ENCODE peak calls at places on chromosome 9, in six cellular contexts. One of them, this sample, is unnamed. For H3K27me3, the result is how much of the 10 kb centered on the place peaks cover.

GRCh38 chr9:72579880-72580570 is 58.6 kb downstream of the TMC1 start:
- DNase-seq in breast epithelium: no peak
- DNase-seq in fibroblast of lung: peak
- DNase-seq in heart right ventricle: no peak
- DNase-seq in neural progenitor cell: no peak
- DNase-seq in lower lobe of right lung: no peak
- DNase-seq in this sample: no peak

GRCh38 chr9:7536310-7536939 is 263.2 kb downstream of the DMAC1 start:
- DNase-seq in breast epithelium: no peak
- DNase-seq in fibroblast of lung: peak
- DNase-seq in heart right ventricle: peak
- DNase-seq in neural progenitor cell: peak
- DNase-seq in lower lobe of right lung: peak
- DNase-seq in this sample: no peak

GRCh38 chr9:133144887-133145466 is 18.7 kb downstream of the GBGT1 start:
- DNase-seq in breast epithelium: no peak
- DNase-seq in fibroblast of lung: no peak
- DNase-seq in heart right ventricle: no peak
- DNase-seq in neural progenitor cell: no peak
- DNase-seq in lower lobe of right lung: no peak
- DNase-seq in this sample: no peak

GRCh38 chr9:95645992-95646391 is 129.2 kb upstream of the PTCH1 start:
- DNase-seq in breast epithelium: no peak
- DNase-seq in fibroblast of lung: peak
- DNase-seq in heart right ventricle: no peak
- DNase-seq in neural progenitor cell: no peak
- DNase-seq in lower lobe of right lung: no peak
- DNase-seq in this sample: no peak

GRCh38 chr9:5453004-5453403 is 2.7 kb downstream of the CD274 start:
- DNase-seq in breast epithelium: no peak
- DNase-seq in fibroblast of lung: no peak
- DNase-seq in heart right ventricle: no peak
- DNase-seq in neural progenitor cell: no peak
- DNase-seq in lower lobe of right lung: no peak
- DNase-seq in this sample: no peak

GRCh38 chr9:89621676-89622075 is 16.9 kb downstream of the GADD45G start:
- DNase-seq in breast epithelium: no peak
- DNase-seq in fibroblast of lung: no peak
- DNase-seq in heart right ventricle: peak
- DNase-seq in neural progenitor cell: no peak
- DNase-seq in lower lobe of right lung: no peak
- DNase-seq in this sample: no peak

GRCh38 chr9:71941060-71941568 is 29.7 kb downstream of the C9orf85 start:
- DNase-seq in breast epithelium: no peak
- DNase-seq in fibroblast of lung: peak
- DNase-seq in heart right ventricle: no peak
- DNase-seq in neural progenitor cell: no peak
- DNase-seq in lower lobe of right lung: no peak
- DNase-seq in this sample: no peak

GRCh38 chr9:34328500-34328982 is 527 bp downstream of the KIF24 start:
- DNase-seq in breast epithelium: no peak
- DNase-seq in fibroblast of lung: no peak
- DNase-seq in heart right ventricle: no peak
- DNase-seq in neural progenitor cell: peak
- DNase-seq in lower lobe of right lung: no peak
- DNase-seq in this sample: no peak

GRCh38 chr9:28792736-28793135 is 1219.5 kb upstream of the C9orf72 start:
- DNase-seq in breast epithelium: no peak
- DNase-seq in fibroblast of lung: no peak
- DNase-seq in heart right ventricle: no peak
- DNase-seq in neural progenitor cell: no peak
- DNase-seq in lower lobe of right lung: no peak
- DNase-seq in this sample: no peak

GRCh38 chr9:125146247-125146646 is 2.9 kb upstream of the SCAI start:
- DNase-seq in breast epithelium: no peak
- DNase-seq in fibroblast of lung: peak
- DNase-seq in heart right ventricle: no peak
- DNase-seq in neural progenitor cell: no peak
- DNase-seq in lower lobe of right lung: no peak
- DNase-seq in this sample: peak

GRCh38 chr9:6644346-6645152 is 980 bp downstream of the GLDC start:
- DNase-seq in breast epithelium: no peak
- DNase-seq in fibroblast of lung: no peak
- DNase-seq in heart right ventricle: no peak
- DNase-seq in neural progenitor cell: peak
- DNase-seq in lower lobe of right lung: no peak
- DNase-seq in this sample: no peak

GRCh38 chr9:77384406-77384805 is 207.1 kb downstream of the VPS13A start:
- DNase-seq in breast epithelium: no peak
- DNase-seq in fibroblast of lung: peak
- DNase-seq in heart right ventricle: no peak
- DNase-seq in neural progenitor cell: no peak
- DNase-seq in lower lobe of right lung: no peak
- DNase-seq in this sample: no peak

GRCh38 chr9:29625292-29625731 is 2052.0 kb upstream of the C9orf72 start:
- DNase-seq in breast epithelium: no peak
- DNase-seq in fibroblast of lung: peak
- DNase-seq in heart right ventricle: no peak
- DNase-seq in neural progenitor cell: no peak
- DNase-seq in lower lobe of right lung: no peak
- DNase-seq in this sample: no peak

GRCh38 chr9:108813951-108814601 is 41.7 kb downstream of the ACTL7B start:
- DNase-seq in breast epithelium: no peak
- DNase-seq in fibroblast of lung: peak
- DNase-seq in heart right ventricle: no peak
- DNase-seq in neural progenitor cell: peak
- DNase-seq in lower lobe of right lung: no peak
- DNase-seq in this sample: no peak

GRCh38 chr9:114621975-114622609 is 11.0 kb downstream of the TMEM268 start:
- DNase-seq in breast epithelium: no peak
- DNase-seq in fibroblast of lung: peak
- DNase-seq in heart right ventricle: no peak
- DNase-seq in neural progenitor cell: no peak
- DNase-seq in lower lobe of right lung: no peak
- DNase-seq in this sample: no peak

GRCh38 chr9:109504689-109505088 is 6.6 kb upstream of the PTPN3 start:
- DNase-seq in breast epithelium: no peak
- DNase-seq in fibroblast of lung: no peak
- DNase-seq in heart right ventricle: no peak
- DNase-seq in neural progenitor cell: no peak
- DNase-seq in lower lobe of right lung: no peak
- DNase-seq in this sample: no peak

GRCh38 chr9:91857831-91858669 is 92.0 kb downstream of the ROR2 start:
- DNase-seq in breast epithelium: no peak
- DNase-seq in fibroblast of lung: no peak
- DNase-seq in heart right ventricle: no peak
- DNase-seq in neural progenitor cell: peak
- DNase-seq in lower lobe of right lung: no peak
- DNase-seq in this sample: no peak

GRCh38 chr9:125550216-125550614 is 156.8 kb downstream of the MAPKAP1 start:
- DNase-seq in breast epithelium: no peak
- DNase-seq in fibroblast of lung: peak
- DNase-seq in heart right ventricle: no peak
- DNase-seq in neural progenitor cell: no peak
- DNase-seq in lower lobe of right lung: no peak
- DNase-seq in this sample: no peak

GRCh38 chr9:88658311-88658822 is 123.4 kb downstream of the NXNL2 start:
- DNase-seq in breast epithelium: no peak
- DNase-seq in fibroblast of lung: peak
- DNase-seq in heart right ventricle: peak
- DNase-seq in neural progenitor cell: no peak
- DNase-seq in lower lobe of right lung: no peak
- DNase-seq in this sample: no peak

GRCh38 chr9:98146101-98146991 is 27.3 kb upstream of the TRIM14 start:
- DNase-seq in breast epithelium: peak
- DNase-seq in fibroblast of lung: no peak
- DNase-seq in heart right ventricle: no peak
- DNase-seq in neural progenitor cell: peak
- DNase-seq in lower lobe of right lung: peak
- DNase-seq in this sample: no peak

GRCh38 chr9:6096821-6097220 is 81.4 kb upstream of the RANBP6 start:
- DNase-seq in breast epithelium: no peak
- DNase-seq in fibroblast of lung: peak
- DNase-seq in heart right ventricle: no peak
- DNase-seq in neural progenitor cell: no peak
- DNase-seq in lower lobe of right lung: no peak
- DNase-seq in this sample: no peak

GRCh38 chr9:114247491-114247890 is 75.4 kb upstream of the ORM1 start:
- DNase-seq in breast epithelium: no peak
- DNase-seq in fibroblast of lung: no peak
- DNase-seq in heart right ventricle: no peak
- DNase-seq in neural progenitor cell: no peak
- DNase-seq in lower lobe of right lung: no peak
- DNase-seq in this sample: no peak

GRCh38 chr9:129276486-129277260 is 98.6 kb upstream of the IER5L start:
- DNase-seq in breast epithelium: peak
- DNase-seq in fibroblast of lung: no peak
- DNase-seq in heart right ventricle: no peak
- DNase-seq in neural progenitor cell: peak
- DNase-seq in lower lobe of right lung: peak
- DNase-seq in this sample: no peak

GRCh38 chr9:90290716-90291485 is 351.7 kb downstream of the DIRAS2 start:
- DNase-seq in breast epithelium: no peak
- DNase-seq in fibroblast of lung: peak
- DNase-seq in heart right ventricle: no peak
- DNase-seq in neural progenitor cell: no peak
- DNase-seq in lower lobe of right lung: no peak
- DNase-seq in this sample: no peak

GRCh38 chr9:135244751-135245221 is 157.3 kb downstream of the OLFM1 start:
- DNase-seq in breast epithelium: no peak
- DNase-seq in fibroblast of lung: no peak
- DNase-seq in heart right ventricle: peak
- DNase-seq in neural progenitor cell: no peak
- DNase-seq in lower lobe of right lung: peak
- DNase-seq in this sample: no peak

GRCh38 chr9:119375892-119376291 is 6.7 kb upstream of the BRINP1 start:
- DNase-seq in breast epithelium: no peak
- DNase-seq in fibroblast of lung: peak
- DNase-seq in heart right ventricle: no peak
- DNase-seq in neural progenitor cell: peak
- DNase-seq in lower lobe of right lung: no peak
- DNase-seq in this sample: no peak
- H3K4me3 ChIP-seq in breast epithelium: no peak
- H3K4me3 ChIP-seq in fibroblast of lung: no peak
- H3K4me3 ChIP-seq in heart right ventricle: no peak
- H3K4me3 ChIP-seq in neural progenitor cell: no peak
- H3K4me3 ChIP-seq in lower lobe of right lung: no peak
- H3K4me3 ChIP-seq in this sample: no peak

GRCh38 chr9:38734831-38735230 is 14.9 kb upstream of the FAM240B start:
- DNase-seq in breast epithelium: no peak
- DNase-seq in fibroblast of lung: no peak
- DNase-seq in heart right ventricle: no peak
- DNase-seq in neural progenitor cell: no peak
- DNase-seq in lower lobe of right lung: no peak
- DNase-seq in this sample: no peak
- TF ChIP-seq CTCF in breast epithelium: no peak
- TF ChIP-seq CTCF in fibroblast of lung: no peak
- TF ChIP-seq CTCF in heart right ventricle: no peak
- TF ChIP-seq CTCF in neural progenitor cell: no peak
- TF ChIP-seq CTCF in lower lobe of right lung: no peak
- TF ChIP-seq CTCF in this sample: no peak

GRCh38 chr9:84860423-84861115 is 191.0 kb downstream of the NTRK2 start:
- DNase-seq in breast epithelium: no peak
- DNase-seq in fibroblast of lung: peak
- DNase-seq in heart right ventricle: no peak
- DNase-seq in neural progenitor cell: peak
- DNase-seq in lower lobe of right lung: no peak
- DNase-seq in this sample: no peak

GRCh38 chr9:84862786-84863185 is 193.3 kb downstream of the NTRK2 start:
- DNase-seq in breast epithelium: no peak
- DNase-seq in fibroblast of lung: peak
- DNase-seq in heart right ventricle: no peak
- DNase-seq in neural progenitor cell: peak
- DNase-seq in lower lobe of right lung: peak
- DNase-seq in this sample: peak

GRCh38 chr9:84863372-84863771 is 193.8 kb downstream of the NTRK2 start:
- DNase-seq in breast epithelium: no peak
- DNase-seq in fibroblast of lung: no peak
- DNase-seq in heart right ventricle: no peak
- DNase-seq in neural progenitor cell: no peak
- DNase-seq in lower lobe of right lung: no peak
- DNase-seq in this sample: no peak

GRCh38 chr9:84858373-84858772 is 188.8 kb downstream of the NTRK2 start:
- DNase-seq in breast epithelium: no peak
- DNase-seq in fibroblast of lung: no peak
- DNase-seq in heart right ventricle: no peak
- DNase-seq in neural progenitor cell: no peak
- DNase-seq in lower lobe of right lung: no peak
- DNase-seq in this sample: no peak

GRCh38 chr9:84862308-84862707 is 192.8 kb downstream of the NTRK2 start:
- DNase-seq in breast epithelium: no peak
- DNase-seq in fibroblast of lung: no peak
- DNase-seq in heart right ventricle: no peak
- DNase-seq in neural progenitor cell: no peak
- DNase-seq in lower lobe of right lung: no peak
- DNase-seq in this sample: no peak
- H3K27me3 ChIP-seq in breast epithelium: under half
- H3K27me3 ChIP-seq in fibroblast of lung: under half
- H3K27me3 ChIP-seq in heart right ventricle: under half
- H3K27me3 ChIP-seq in neural progenitor cell: under half
- H3K27me3 ChIP-seq in lower lobe of right lung: under half
- H3K27me3 ChIP-seq in this sample: under half

DNA sequence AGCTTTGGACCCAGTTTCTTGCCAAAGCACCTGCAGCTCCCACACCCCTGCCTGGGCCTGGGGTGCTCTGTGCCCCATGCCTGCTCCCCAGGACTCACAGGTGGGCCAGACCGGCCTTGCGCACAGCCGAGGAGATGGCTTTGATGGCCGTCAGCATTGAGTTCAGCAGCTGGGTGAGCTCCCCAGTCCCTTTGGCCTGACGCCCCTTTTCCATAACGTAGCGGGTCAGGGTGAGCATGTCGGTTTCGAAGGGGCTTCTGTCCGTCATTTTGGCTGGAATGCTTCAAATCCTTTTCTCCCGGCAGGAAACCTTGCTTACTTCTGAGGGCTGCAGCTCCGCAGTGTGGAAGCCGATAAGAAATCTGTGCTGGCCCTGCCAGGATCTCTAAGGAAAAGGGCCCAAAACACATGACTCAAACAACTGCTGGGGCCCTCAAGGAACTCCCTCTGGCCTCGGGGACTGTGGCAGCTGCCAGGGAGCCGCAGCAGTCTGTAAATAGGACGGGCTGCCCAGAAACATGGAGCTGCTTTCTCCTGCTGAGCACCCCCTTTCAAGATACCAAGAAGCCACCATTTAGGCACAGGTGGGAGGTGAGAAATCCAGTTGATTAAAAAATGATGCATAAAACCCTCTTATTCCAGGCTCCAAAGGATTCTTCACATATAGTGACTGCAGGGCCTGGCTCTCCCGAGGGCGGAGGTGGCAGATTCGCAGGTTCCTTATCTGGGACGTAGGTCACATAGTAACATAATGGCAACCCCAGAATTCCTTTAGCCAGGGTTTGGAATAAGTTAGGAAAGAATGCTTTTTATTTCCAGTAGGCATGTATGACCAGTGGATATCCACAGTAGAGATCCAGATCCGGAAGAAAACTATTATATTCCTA is at the start of gene FBP2:
- DNase-seq in breast epithelium: no peak
- DNase-seq in fibroblast of lung: no peak
- DNase-seq in heart right ventricle: no peak
- DNase-seq in neural progenitor cell: no peak
- DNase-seq in lower lobe of right lung: no peak
- DNase-seq in this sample: no peak
- H3K4me3 ChIP-seq in breast epithelium: no peak
- H3K4me3 ChIP-seq in fibroblast of lung: no peak
- H3K4me3 ChIP-seq in heart right ventricle: no peak
- H3K4me3 ChIP-seq in neural progenitor cell: no peak
- H3K4me3 ChIP-seq in lower lobe of right lung: no peak
- H3K4me3 ChIP-seq in this sample: no peak

GRCh38 chr9:78783743-78784142 is 486.8 kb downstream of the PSAT1 start:
- DNase-seq in breast epithelium: no peak
- DNase-seq in fibroblast of lung: no peak
- DNase-seq in heart right ventricle: no peak
- DNase-seq in neural progenitor cell: no peak
- DNase-seq in lower lobe of right lung: no peak
- DNase-seq in this sample: no peak
- TF ChIP-seq CTCF in breast epithelium: no peak
- TF ChIP-seq CTCF in fibroblast of lung: peak
- TF ChIP-seq CTCF in heart right ventricle: no peak
- TF ChIP-seq CTCF in neural progenitor cell: peak
- TF ChIP-seq CTCF in lower lobe of right lung: no peak
- TF ChIP-seq CTCF in this sample: peak